ENCODE peak calls at places on chromosomes 12 and 14, in four cellular contexts. One of them, this sample, is unnamed.

GRCh38 chr14:36662543-36663403 is 1.1 kb downstream of the PAX9 start:
- DNase-seq in brain microvascular endothelial cell: no peak
- DNase-seq in CD8-positive, alpha-beta T cell: no peak
- DNase-seq in NB4: no peak
- DNase-seq in this sample: peak

GRCh38 chr12:111055181-111055880 is 135.0 kb upstream of the MYL2 start:
- DNase-seq in NB4: no peak
- DNase-seq in CD8-positive, alpha-beta T cell: no peak
- DNase-seq in brain microvascular endothelial cell: no peak
- DNase-seq in this sample: no peak

GRCh38 chr12:82973601-82974000 is 286.9 kb downstream of the TMTC2 start:
- DNase-seq in NB4: no peak
- DNase-seq in CD8-positive, alpha-beta T cell: no peak
- DNase-seq in brain microvascular endothelial cell: no peak
- DNase-seq in this sample: no peak

GRCh38 chr12:52605542-52605941 is 4.3 kb upstream of the KRT72 start:
- DNase-seq in NB4: no peak
- DNase-seq in CD8-positive, alpha-beta T cell: no peak
- DNase-seq in brain microvascular endothelial cell: no peak
- DNase-seq in this sample: no peak

GRCh38 chr14:81256289-81256960 is 35.7 kb upstream of the GTF2A1 start:
- DNase-seq in NB4: peak
- DNase-seq in brain microvascular endothelial cell: no peak
- DNase-seq in CD8-positive, alpha-beta T cell: no peak
- DNase-seq in this sample: no peak

GRCh38 chr12:52437508-52437907 is 3.3 kb upstream of the KRT75 start:
- DNase-seq in brain microvascular endothelial cell: no peak
- DNase-seq in NB4: no peak
- DNase-seq in CD8-positive, alpha-beta T cell: no peak
- DNase-seq in this sample: no peak

GRCh38 chr14:100540926-100541620 is 46.1 kb downstream of the BEGAIN start:
- DNase-seq in NB4: no peak
- DNase-seq in CD8-positive, alpha-beta T cell: no peak
- DNase-seq in brain microvascular endothelial cell: no peak
- DNase-seq in this sample: no peak

GRCh38 chr12:132558861-132559623 is 51.3 kb downstream of the LRCOL1 start:
- DNase-seq in CD8-positive, alpha-beta T cell: no peak
- DNase-seq in NB4: peak
- DNase-seq in brain microvascular endothelial cell: no peak
- DNase-seq in this sample: no peak

GRCh38 chr14:97709552-97709951 is 912.4 kb downstream of the VRK1 start:
- DNase-seq in CD8-positive, alpha-beta T cell: peak
- DNase-seq in brain microvascular endothelial cell: no peak
- DNase-seq in NB4: no peak
- DNase-seq in this sample: no peak

GRCh38 chr12:123114305-123115083 is 36.4 kb downstream of the PITPNM2 start:
- DNase-seq in CD8-positive, alpha-beta T cell: no peak
- DNase-seq in NB4: no peak
- DNase-seq in brain microvascular endothelial cell: no peak
- DNase-seq in this sample: no peak

GRCh38 chr12:130592641-130593040 is 123.5 kb downstream of the RIMBP2 start:
- DNase-seq in NB4: no peak
- DNase-seq in brain microvascular endothelial cell: no peak
- DNase-seq in CD8-positive, alpha-beta T cell: no peak
- DNase-seq in this sample: no peak

GRCh38 chr14:69288001-69288771 is 28.2 kb downstream of the GALNT16 start:
- DNase-seq in NB4: no peak
- DNase-seq in brain microvascular endothelial cell: no peak
- DNase-seq in CD8-positive, alpha-beta T cell: no peak
- DNase-seq in this sample: no peak

GRCh38 chr14:89391123-89391522 is 25.9 kb downstream of the FOXN3 start:
- DNase-seq in CD8-positive, alpha-beta T cell: no peak
- DNase-seq in NB4: no peak
- DNase-seq in brain microvascular endothelial cell: no peak
- DNase-seq in this sample: peak

GRCh38 chr12:72017054-72017651 is 78.5 kb downstream of the TPH2 start:
- DNase-seq in NB4: peak
- DNase-seq in CD8-positive, alpha-beta T cell: peak
- DNase-seq in brain microvascular endothelial cell: peak
- DNase-seq in this sample: peak
- TF ChIP-seq CTCF in NB4: peak
- TF ChIP-seq CTCF in CD8-positive, alpha-beta T cell: peak
- TF ChIP-seq CTCF in brain microvascular endothelial cell: peak
- TF ChIP-seq CTCF in this sample: peak

DNA sequence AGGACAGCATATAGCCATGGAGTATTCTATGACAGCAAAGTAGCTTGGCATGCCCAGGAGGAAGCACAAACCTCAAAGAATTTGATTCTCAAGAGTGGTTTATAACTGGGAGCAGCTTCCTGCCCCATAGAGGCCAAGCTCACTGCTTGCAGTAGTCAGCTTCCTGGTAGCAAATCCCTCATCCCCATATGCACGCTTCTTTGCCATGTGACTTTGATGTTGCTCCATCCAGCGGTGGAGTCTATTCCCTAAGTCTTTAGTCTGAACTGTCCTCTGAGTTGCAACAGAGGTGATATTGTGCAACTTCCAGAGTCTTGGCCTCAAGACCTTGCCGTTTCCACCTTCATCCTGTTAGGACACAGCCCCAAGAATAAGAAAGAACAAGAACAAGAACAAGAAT is 996.8 kb upstream of the TMEM132C start:
- DNase-seq in brain microvascular endothelial cell: peak
- DNase-seq in NB4: peak
- DNase-seq in CD8-positive, alpha-beta T cell: no peak
- DNase-seq in this sample: peak
- TF ChIP-seq CTCF in brain microvascular endothelial cell: peak
- TF ChIP-seq CTCF in NB4: no peak
- TF ChIP-seq CTCF in CD8-positive, alpha-beta T cell: no peak
- TF ChIP-seq CTCF in this sample: no peak

GRCh38 chr12:121230538-121230907 is 20.6 kb downstream of the P2RX4 start:
- DNase-seq in CD8-positive, alpha-beta T cell: no peak
- DNase-seq in NB4: no peak
- DNase-seq in brain microvascular endothelial cell: no peak
- DNase-seq in this sample: no peak
- TF ChIP-seq CTCF in CD8-positive, alpha-beta T cell: no peak
- TF ChIP-seq CTCF in NB4: no peak
- TF ChIP-seq CTCF in brain microvascular endothelial cell: no peak
- TF ChIP-seq CTCF in this sample: no peak

GRCh38 chr14:103091883-103092222 is 2.7 kb upstream of the EXOC3L4 start:
- DNase-seq in NB4: no peak
- DNase-seq in CD8-positive, alpha-beta T cell: no peak
- DNase-seq in brain microvascular endothelial cell: no peak
- DNase-seq in this sample: no peak

GRCh38 chr14:103088921-103089320 is 4.9 kb downstream of the LBHD2 start:
- DNase-seq in NB4: no peak
- DNase-seq in brain microvascular endothelial cell: no peak
- DNase-seq in CD8-positive, alpha-beta T cell: no peak
- DNase-seq in this sample: no peak

GRCh38 chr14:103089386-103090335 is 4.9 kb upstream of the EXOC3L4 start:
- DNase-seq in CD8-positive, alpha-beta T cell: no peak
- DNase-seq in brain microvascular endothelial cell: no peak
- DNase-seq in NB4: no peak
- DNase-seq in this sample: no peak

GRCh38 chr14:103090481-103091020 is 4.0 kb upstream of the EXOC3L4 start:
- DNase-seq in NB4: no peak
- DNase-seq in CD8-positive, alpha-beta T cell: no peak
- DNase-seq in brain microvascular endothelial cell: no peak
- DNase-seq in this sample: no peak

DNA sequence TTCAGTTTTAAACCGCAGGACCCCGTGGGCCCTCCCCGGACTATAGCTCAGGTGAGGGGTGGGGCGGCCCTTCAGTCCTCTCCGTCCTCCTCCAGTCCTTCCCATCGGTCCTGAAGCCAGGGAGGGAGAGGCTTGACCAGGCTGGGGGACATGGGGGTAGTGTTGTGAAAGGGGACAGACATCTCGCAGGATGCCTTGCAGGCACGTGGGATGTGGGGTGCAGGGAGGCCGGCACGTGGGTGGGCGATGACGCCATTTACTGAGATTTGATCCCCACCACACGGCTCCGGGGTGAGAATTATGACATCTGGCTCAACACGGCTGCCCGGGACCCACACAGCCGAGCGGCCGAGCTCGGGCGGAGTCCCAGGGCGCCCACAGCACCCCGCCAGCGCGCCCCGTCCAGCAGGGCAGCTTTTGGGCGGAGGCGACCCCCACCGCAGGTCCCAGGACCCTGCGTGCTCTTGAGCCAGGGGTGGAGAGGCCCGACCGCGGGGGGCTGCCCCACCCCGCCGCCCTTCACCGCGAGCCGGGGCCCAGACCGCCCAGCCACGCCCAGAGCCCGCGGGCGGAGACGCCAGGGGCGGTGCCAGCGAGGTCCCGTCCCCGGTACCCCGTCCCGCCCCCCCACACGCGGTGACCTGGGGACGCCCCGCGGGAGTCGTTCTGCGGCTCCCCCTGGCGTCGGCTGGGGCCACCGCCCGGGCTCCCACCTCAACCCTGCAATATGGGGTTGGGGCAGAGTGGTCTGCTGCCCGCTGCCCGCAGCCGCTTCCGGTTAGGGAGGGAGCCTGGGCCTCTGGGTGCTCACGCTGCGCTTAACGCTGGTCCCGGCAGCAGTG is 3.3 kb upstream of the EXOC3L4 start:
- DNase-seq in NB4: peak
- DNase-seq in CD8-positive, alpha-beta T cell: peak
- DNase-seq in brain microvascular endothelial cell: no peak
- DNase-seq in this sample: peak
- TF ChIP-seq CTCF in NB4: peak
- TF ChIP-seq CTCF in CD8-positive, alpha-beta T cell: peak
- TF ChIP-seq CTCF in brain microvascular endothelial cell: peak
- TF ChIP-seq CTCF in this sample: peak

DNA sequence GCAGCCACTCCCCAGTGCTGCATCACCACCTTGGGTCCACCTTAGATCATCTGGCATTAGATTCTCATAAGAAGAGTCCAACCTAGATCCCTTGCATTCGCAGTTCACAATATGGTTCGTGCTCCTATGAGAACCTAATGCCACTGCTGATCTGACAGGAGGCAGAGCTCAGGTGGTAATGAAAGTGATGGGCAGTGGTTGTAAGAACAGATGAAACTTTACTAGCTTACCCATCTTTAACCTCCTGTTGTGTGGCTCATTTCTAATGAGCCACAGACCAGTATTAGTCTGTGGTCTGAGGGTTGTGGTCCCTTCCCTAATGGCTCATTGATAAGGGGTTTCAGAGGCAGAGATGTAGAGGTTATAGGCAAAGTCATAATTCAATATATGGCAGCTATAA is 615.9 kb upstream of the MIS18BP1 start:
- DNase-seq in NB4: no peak
- DNase-seq in CD8-positive, alpha-beta T cell: no peak
- DNase-seq in brain microvascular endothelial cell: no peak
- DNase-seq in this sample: no peak
- TF ChIP-seq CTCF in NB4: no peak
- TF ChIP-seq CTCF in CD8-positive, alpha-beta T cell: no peak
- TF ChIP-seq CTCF in brain microvascular endothelial cell: no peak
- TF ChIP-seq CTCF in this sample: no peak

This sample was measured in epithelial cell of esophagus.